ENCODE peak calls at places on chromosome 1, in five cellular contexts. Z is left ventricle myocardium inferior, O is tibial artery, V is heart left ventricle, U is A549. Y is an unnamed sample.
A peak's percentile ranks its signal among the peaks of the same experiment; 100 is the strongest.

GRCh38 chr1:210942513-210942912 is 191.4 kb downstream of the KCNH1 start:
- DNase-seq in Z (no peak), O (no peak), V (no peak), U (no peak), Y (no peak)

GRCh38 chr1:65762081-65762862 is 30.4 kb upstream of the PDE4B start:
- DNase-seq in Z (no peak), O (no peak), V (no peak), U (no peak), Y (no peak)

GRCh38 chr1:85325920-85326319 is 49.5 kb upstream of the BCL10 start:
- DNase-seq in Z (no peak), O (no peak), V (no peak), U (peak; percentile 64), Y (no peak)

GRCh38 chr1:44103270-44104131 is 15.1 kb upstream of the KLF17 start:
- DNase-seq in Z (no peak), O (no peak), V (no peak), U (no peak), Y (no peak)

GRCh38 chr1:237227507-237227906 is 185.5 kb downstream of the RYR2 start:
- DNase-seq in Z (peak; percentile 41), O (no peak), V (no peak), U (no peak), Y (no peak)

GRCh38 chr1:180940445-180940844 is 27.7 kb downstream of the KIAA1614 start:
- DNase-seq in Z (no peak), O (no peak), V (no peak), U (no peak), Y (no peak)

GRCh38 chr1:62689524-62689923 is 1.3 kb upstream of the DOCK7 start:
- DNase-seq in Z (no peak), O (no peak), V (no peak), U (no peak), Y (no peak)

GRCh38 chr1:83999316-83999819 is 436 bp upstream of the TTLL7 start:
- DNase-seq in Z (peak; percentile 79), O (peak; percentile 72), V (peak; percentile 71), U (peak; percentile 53), Y (peak; percentile 81)

GRCh38 chr1:50271968-50272578 is 151.2 kb downstream of the DMRTA2 start:
- DNase-seq in Z (peak; percentile 35), O (no peak), V (peak; percentile 35), U (peak; percentile 39), Y (no peak)

GRCh38 chr1:5768014-5768413 is 224.2 kb downstream of the NPHP4 start:
- DNase-seq in Z (no peak), O (no peak), V (no peak), U (no peak), Y (no peak)

GRCh38 chr1:59397459-59397858 is 100.6 kb downstream of the FGGY start:
- DNase-seq in Z (no peak), O (no peak), V (no peak), U (no peak), Y (no peak)

DNA sequence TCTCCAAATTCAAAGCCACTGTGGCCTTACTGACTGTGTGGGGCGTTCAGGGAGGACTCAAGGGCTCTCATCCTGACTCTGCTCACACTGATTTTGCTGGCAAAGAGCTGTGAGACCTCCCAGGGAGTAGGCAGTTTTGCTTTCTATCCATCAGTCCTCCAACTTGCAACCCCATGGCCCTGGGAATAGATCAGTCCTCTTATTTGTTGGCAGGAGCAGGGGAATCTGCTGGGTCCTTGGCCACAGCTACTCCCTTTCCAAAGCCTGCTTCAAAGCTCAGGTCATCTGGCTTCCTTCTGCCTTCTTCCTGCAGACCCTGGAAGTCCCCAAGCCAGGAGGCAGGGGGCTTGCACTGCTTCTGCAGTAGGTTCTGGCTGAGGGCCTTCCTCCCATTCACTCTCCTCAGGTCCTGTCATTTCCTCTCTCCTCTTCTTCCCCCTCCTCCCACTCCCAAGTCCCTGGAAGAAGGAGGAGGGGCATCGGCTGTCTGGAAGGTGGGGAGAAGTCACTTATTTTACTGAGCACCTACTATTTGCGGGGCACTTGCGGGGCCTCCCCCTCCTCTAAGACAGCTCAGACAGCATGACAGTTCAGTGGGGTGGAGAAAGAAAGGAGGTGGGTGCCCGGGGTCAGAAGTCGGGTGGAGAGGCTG is 835 bp upstream of the NAV1 start:
- DNase-seq in Z (no peak), O (no peak), V (no peak), U (no peak), Y (no peak)
- H3K27ac ChIP-seq in Z (peak overlapping the region; percentile 91), O (peak overlapping the region; percentile 70), V (peak overlapping the region; percentile 85), U (peak overlapping the region; percentile 64), Y (peak overlapping the region; percentile 95)

GRCh38 chr1:201536542-201536941 is 2.4 kb upstream of the NAV1 start:
- DNase-seq in Z (peak; percentile 39), O (peak; percentile 85), V (peak; percentile 67), U (no peak), Y (peak; percentile 90)

GRCh38 chr1:201531551-201532425 is 7.1 kb upstream of the NAV1 start:
- DNase-seq in Z (peak; percentile 42), O (no peak), V (peak; percentile 65), U (no peak), Y (no peak)

GRCh38 chr1:201535778-201536245 is 3.1 kb upstream of the NAV1 start:
- DNase-seq in Z (no peak), O (peak; percentile 59), V (peak; percentile 60), U (no peak), Y (peak; percentile 86)

GRCh38 chr1:201535046-201535777 is 3.7 kb upstream of the NAV1 start:
- DNase-seq in Z (no peak), O (no peak), V (no peak), U (no peak), Y (no peak)

GRCh38 chr1:201533836-201534235 is 5.1 kb upstream of the NAV1 start:
- DNase-seq in Z (no peak), O (no peak), V (no peak), U (no peak), Y (no peak)
- H3K27ac ChIP-seq in Z (no peak overlapping the region), O (peak overlapping the region; percentile 85), V (no peak overlapping the region), U (no peak overlapping the region), Y (peak overlapping the region; percentile 93)

DNA sequence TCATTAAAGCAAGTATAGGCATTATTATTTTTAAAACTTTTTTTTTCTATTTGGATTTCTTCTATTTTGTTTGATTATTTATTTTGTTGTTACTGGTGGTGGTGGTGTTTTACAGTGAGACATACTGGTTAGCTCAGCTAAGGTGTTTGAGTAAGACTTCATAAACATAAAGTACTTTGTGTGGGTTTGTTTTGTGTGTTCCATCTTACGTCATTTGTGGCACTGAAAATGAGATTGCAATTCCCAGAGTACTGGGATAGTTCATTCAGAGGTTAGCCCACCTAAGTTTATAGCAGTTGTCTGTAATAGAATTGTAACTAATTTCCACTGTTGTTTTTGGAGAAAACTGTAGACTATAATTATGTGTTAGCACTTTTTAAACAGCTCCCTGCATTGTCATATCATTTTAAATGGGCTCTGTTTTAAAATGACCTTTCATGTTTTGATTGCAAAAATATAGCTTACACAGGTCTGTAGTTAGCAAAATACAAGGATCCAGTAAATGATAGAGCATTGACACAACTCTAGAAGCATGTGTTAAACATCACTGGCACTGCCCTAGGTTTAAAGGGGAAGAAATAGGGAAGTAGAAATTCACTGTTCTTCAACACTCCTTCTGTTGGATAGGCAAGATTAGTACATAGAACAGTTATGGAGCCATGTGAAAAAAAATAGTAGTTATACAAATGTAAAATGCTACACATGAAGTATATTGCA is 171.7 kb downstream of the NFIA start:
- DNase-seq in Z (no peak), O (no peak), V (no peak), U (no peak), Y (no peak)
- H3K27ac ChIP-seq in Z (peak overlapping the region; percentile 88), O (peak overlapping the region; percentile 68), V (peak overlapping the region; percentile 75), U (peak overlapping the region; percentile 7), Y (peak overlapping the region; percentile 80)

GRCh38 chr1:1827456-1827855 is 49.2 kb upstream of the NADK start:
- DNase-seq in Z (no peak), O (no peak), V (no peak), U (no peak), Y (no peak)
- H3K27ac ChIP-seq in Z (no peak overlapping the region), O (no peak overlapping the region), V (no peak overlapping the region), U (no peak overlapping the region), Y (no peak overlapping the region)

GRCh38 chr1:71294178-71294577 is 213.3 kb upstream of the ZRANB2 start:
- DNase-seq in Z (no peak), O (no peak), V (no peak), U (no peak), Y (no peak)
- H3K27ac ChIP-seq in Z (no peak overlapping the region), O (no peak overlapping the region), V (no peak overlapping the region), U (no peak overlapping the region), Y (no peak overlapping the region)

Y was measured in sigmoid colon.